ENCODE peak calls at places on chromosome 10, in eight cellular contexts. N, G, S, X, O, Y, J and R are unnamed samples.

GRCh38 chr10:84179059-84179710 is 5.6 kb downstream of the GPR15LG start:
- DNase-seq in X (peak; percentile 14), N (peak; percentile 85), S (peak; percentile 38), Y (peak; percentile 100), O (peak; percentile 71), G (peak; percentile 74), J (peak; percentile 74), R (peak; percentile 34)

GRCh38 chr10:34815174-34816066 is at the start of gene PARD3:
- DNase-seq in X (peak; percentile 69), J (peak; percentile 51), N (peak; percentile 38), O (peak; percentile 56), G (peak; percentile 95), S (peak; percentile 72), Y (peak; percentile 42), R (no peak)

GRCh38 chr10:35822316-35822715 is 180.2 kb upstream of the FZD8 start:
- DNase-seq in S (peak; percentile 88), O (peak; percentile 10), Y (peak; percentile 77), X (peak; percentile 87), J (peak; percentile 82), G (no peak), N (peak; percentile 76), R (peak; percentile 29)

GRCh38 chr10:124384142-124384541 is 34.6 kb downstream of the OAT start:
- DNase-seq in X (peak; percentile 23), Y (no peak), N (no peak), G (peak; percentile 11), O (no peak), J (no peak), S (peak; percentile 29), R (no peak)

GRCh38 chr10:27369832-27370231 is 129.2 kb upstream of the ACBD5 start:
- DNase-seq in G (no peak), Y (no peak), J (peak; percentile 13), X (peak; percentile 26), S (peak; percentile 12), N (no peak), O (no peak), R (no peak)

GRCh38 chr10:116431598-116431997 is 4.0 kb downstream of the PNLIPRP3 start:
- DNase-seq in O (no peak), Y (no peak), N (no peak), J (no peak), G (no peak), X (no peak), S (no peak), R (no peak)

GRCh38 chr10:127012769-127013152 is 107.5 kb downstream of the DOCK1 start:
- DNase-seq in S (peak; percentile 12), Y (peak; percentile 87), J (no peak), O (no peak), X (no peak), G (no peak), N (peak; percentile 7), R (no peak)

GRCh38 chr10:77626266-77626935 is 11.2 kb downstream of the KCNMA1 start:
- DNase-seq in N (no peak), O (peak; percentile 36), X (no peak), G (no peak), J (peak; percentile 91), Y (no peak), S (no peak), R (no peak)

GRCh38 chr10:49613882-49614241 is at the start of gene CHAT:
- DNase-seq in Y (no peak), N (no peak), G (no peak), J (no peak), S (no peak), O (no peak), X (no peak), R (no peak)

GRCh38 chr10:123942114-123942513 is 50.5 kb upstream of the CPXM2 start:
- DNase-seq in G (no peak), O (no peak), X (no peak), Y (no peak), N (no peak), S (no peak), J (no peak), R (no peak)

GRCh38 chr10:191703-192518 is 56.7 kb downstream of the ZMYND11 start:
- DNase-seq in X (peak; percentile 79), S (peak; percentile 82), G (no peak), N (peak; percentile 86), Y (no peak), J (peak; percentile 63), O (peak; percentile 80), R (peak; percentile 24)

GRCh38 chr10:45420453-45421192 is 46.6 kb downstream of the ALOX5 start:
- DNase-seq in S (peak; percentile 75), J (peak; percentile 46), G (no peak), N (peak; percentile 39), X (peak; percentile 54), O (peak; percentile 21), Y (peak; percentile 33), R (no peak)

GRCh38 chr10:90317172-90317571 is 540.7 kb downstream of the HTR7 start:
- DNase-seq in S (no peak), J (no peak), X (no peak), Y (no peak), G (no peak), O (no peak), N (no peak), R (no peak)

GRCh38 chr10:90314718-90315117 is 543.1 kb downstream of the HTR7 start:
- DNase-seq in N (peak; percentile 38), O (no peak), J (no peak), X (no peak), G (no peak), S (no peak), Y (no peak), R (no peak)

GRCh38 chr10:90318659-90319058 is 539.2 kb downstream of the HTR7 start:
- DNase-seq in Y (no peak), J (no peak), G (no peak), S (no peak), O (no peak), X (no peak), N (no peak), R (no peak)

GRCh38 chr10:90308223-90308622 is 549.6 kb downstream of the HTR7 start:
- DNase-seq in G (no peak), O (no peak), X (peak; percentile 72), Y (no peak), N (peak; percentile 58), J (peak; percentile 11), S (peak; percentile 74), R (no peak)

DNA sequence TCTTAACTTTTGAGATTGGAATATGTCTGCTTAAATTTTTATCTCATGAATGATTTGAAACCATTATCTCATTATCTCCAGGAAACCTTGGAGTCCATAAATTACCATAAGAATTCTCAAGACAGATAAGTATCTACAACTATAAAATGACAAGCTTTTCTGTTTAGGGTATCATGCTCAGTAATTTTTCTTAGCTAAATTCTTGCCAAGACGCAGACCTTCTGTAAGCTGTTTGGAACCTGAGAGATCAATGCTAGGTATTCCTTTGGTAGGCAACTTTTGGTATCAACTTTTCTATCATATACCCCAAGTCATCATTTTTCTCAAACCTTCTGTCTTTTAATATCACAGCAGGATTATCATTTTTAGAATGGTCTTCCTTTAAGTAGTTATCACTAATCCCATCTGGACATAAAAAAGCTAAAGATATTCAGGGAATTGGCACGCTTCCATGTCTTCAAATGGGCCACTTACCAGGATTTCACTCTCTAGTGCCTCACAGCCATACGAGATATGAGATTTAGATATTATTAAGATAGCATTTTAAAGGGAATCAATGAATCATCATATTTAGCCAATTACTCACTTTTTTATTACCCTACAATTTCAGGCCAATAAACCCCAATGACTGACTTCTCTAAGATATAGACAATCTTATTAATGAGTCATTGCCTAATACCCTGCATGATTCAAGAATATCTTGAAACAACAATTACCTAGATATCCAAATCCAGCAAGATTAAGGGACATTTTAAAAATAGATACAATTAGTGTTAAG is 544.1 kb downstream of the HTR7 start:
- DNase-seq in X (no peak), G (no peak), N (peak; percentile 60), J (no peak), O (peak; percentile 45), S (no peak), Y (peak; percentile 77), R (no peak)
- H3K4me3 ChIP-seq in X (no peak overlapping the region), G (no peak overlapping the region), N (no peak overlapping the region), J (no peak overlapping the region), O (no peak overlapping the region), S (no peak overlapping the region), Y (no peak overlapping the region), R (no peak overlapping the region)

GRCh38 chr10:72487521-72487920 is 132.8 kb upstream of the DNAJB12 start:
- DNase-seq in G (no peak), S (no peak), O (no peak), X (no peak), N (no peak), Y (no peak), J (no peak), R (no peak)

GRCh38 chr10:72483452-72483851 is 128.7 kb upstream of the DNAJB12 start:
- DNase-seq in G (no peak), Y (peak; percentile 37), O (no peak), S (no peak), N (no peak), X (peak; percentile 39), J (peak; percentile 3), R (no peak)

GRCh38 chr10:72487116-72487515 is 132.4 kb upstream of the DNAJB12 start:
- DNase-seq in S (no peak), J (no peak), X (no peak), Y (no peak), O (no peak), N (no peak), G (no peak), R (no peak)

GRCh38 chr10:72484521-72484920 is 129.8 kb upstream of the DNAJB12 start:
- DNase-seq in G (no peak), S (no peak), Y (no peak), N (no peak), X (no peak), J (no peak), O (no peak), R (no peak)

DNA sequence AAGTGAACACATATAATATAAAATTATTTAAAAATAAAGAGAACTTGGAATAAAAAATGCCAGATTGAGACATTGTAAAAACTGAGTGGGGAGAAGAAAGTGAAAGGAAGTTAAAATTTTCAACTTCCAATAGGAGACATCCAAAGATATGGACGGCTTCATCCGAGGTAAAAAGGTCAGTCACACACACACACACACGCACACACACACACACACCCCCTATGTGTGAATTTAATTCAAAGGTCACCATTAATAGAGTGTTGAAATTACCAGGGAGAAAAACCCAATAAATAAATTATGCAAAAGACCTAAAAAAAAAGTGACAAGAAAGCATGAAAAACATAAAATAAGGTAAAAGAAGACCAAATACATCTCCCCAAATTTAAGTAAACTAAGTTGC is 131.0 kb upstream of the DNAJB12 start:
- DNase-seq in S (no peak), X (no peak), O (no peak), J (no peak), N (no peak), Y (no peak), G (no peak), R (no peak)
- TF ChIP-seq CTCF in S (no peak), X (no peak), O (no peak), J (no peak), N (no peak), Y (no peak), G (no peak), R (no peak)

GRCh38 chr10:46555713-46556514 is 544 bp downstream of the GPRIN2 start:
- DNase-seq in G (no peak), X (no peak), J (no peak), Y (no peak), O (no peak), N (no peak), S (no peak), R (no peak)
- H3K4me3 ChIP-seq in G (peak overlapping the region; percentile 49), X (peak overlapping the region; percentile 53), J (no peak overlapping the region), Y (peak overlapping the region; percentile 22), O (no peak overlapping the region), N (no peak overlapping the region), S (peak overlapping the region; percentile 52), R (no peak overlapping the region)

DNA sequence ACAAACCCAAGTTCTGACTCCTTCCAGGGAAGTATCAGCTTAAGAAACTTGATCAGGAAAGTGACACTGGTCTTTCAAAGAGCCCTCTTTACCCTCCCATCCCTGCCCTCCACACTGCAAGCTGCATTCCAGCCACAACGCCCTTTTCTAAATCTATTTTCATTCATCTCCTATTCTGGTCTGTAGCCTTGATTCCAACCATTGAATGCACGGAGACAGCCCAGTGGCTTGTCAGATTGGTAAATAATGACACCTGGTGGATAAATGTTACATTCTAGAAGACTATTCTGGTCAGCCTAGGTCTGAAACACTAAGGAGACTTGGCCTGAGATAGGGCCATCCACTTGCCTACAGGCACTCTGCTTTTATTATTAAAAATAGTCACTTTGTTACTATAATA is 20.9 kb downstream of the MORN4 start:
- DNase-seq in N (peak; percentile 60), S (peak; percentile 70), J (peak; percentile 55), O (peak; percentile 37), X (peak; percentile 77), Y (peak; percentile 62), G (peak; percentile 45), R (no peak)
- TF ChIP-seq CTCF in N (peak; percentile 36), S (peak; percentile 35), J (peak; percentile 56), O (peak; percentile 13), X (peak; percentile 45), Y (peak; percentile 59), G (peak; percentile 68), R (peak; percentile 42)